ENCODE peak calls at places on chromosomes 11 and 22, in eight cellular contexts. G, M, C, D, J, Y, F and L are unnamed samples. For H3K9me3, the result is how much of the 10 kb centered on the place peaks cover.

GRCh38 chr11:70566768-70567530 is 168.6 kb downstream of the CTTN start:
- DNase-seq in G (no peak), M (no peak), C (no peak), D (no peak), J (no peak), Y (no peak), F (no peak), L (no peak)

GRCh38 chr22:43509337-43509736 is 97.5 kb downstream of the MPPED1 start:
- DNase-seq in G (no peak), M (no peak), C (no peak), D (no peak), J (no peak), Y (no peak), F (no peak), L (no peak)

GRCh38 chr22:25666308-25666707 is 75.7 kb upstream of the MYO18B start:
- DNase-seq in G (no peak), M (peak), C (no peak), D (peak), J (peak), Y (peak), F (peak), L (no peak)

GRCh38 chr11:104772806-104773241 is 125.4 kb downstream of the CASP12 start:
- DNase-seq in G (no peak), M (no peak), C (no peak), D (no peak), J (peak), Y (no peak), F (no peak), L (no peak)

GRCh38 chr11:13261600-13262061 is 16.0 kb upstream of the BMAL1 start:
- DNase-seq in G (no peak), M (no peak), C (no peak), D (peak), J (peak), Y (no peak), F (no peak), L (no peak)

GRCh38 chr22:33382427-33382826 is 324.2 kb upstream of the SYN3 start:
- DNase-seq in G (no peak), M (no peak), C (no peak), D (no peak), J (no peak), Y (no peak), F (no peak), L (no peak)

GRCh38 chr11:61611309-61611708 is 30.4 kb upstream of the SYT7 start:
- DNase-seq in G (no peak), M (no peak), C (no peak), D (no peak), J (no peak), Y (no peak), F (no peak), L (no peak)

GRCh38 chr11:9573775-9574555 is 495 bp downstream of the WEE1 start:
- DNase-seq in G (no peak), M (no peak), C (no peak), D (no peak), J (peak), Y (no peak), F (peak), L (no peak)

GRCh38 chr11:45658292-45658991 is 7.0 kb downstream of the CHST1 start:
- DNase-seq in G (peak), M (peak), C (no peak), D (peak), J (peak), Y (peak), F (peak), L (no peak)

GRCh38 chr22:39383841-39384625 is 15.5 kb upstream of the TAB1 start:
- DNase-seq in G (no peak), M (no peak), C (no peak), D (no peak), J (no peak), Y (no peak), F (no peak), L (no peak)

GRCh38 chr11:8369592-8370205 is 106.0 kb upstream of the LMO1 start:
- DNase-seq in G (peak), M (no peak), C (no peak), D (no peak), J (no peak), Y (no peak), F (no peak), L (no peak)

GRCh38 chr11:47464479-47464878 is 15.5 kb upstream of the RAPSN start:
- DNase-seq in G (no peak), M (no peak), C (no peak), D (no peak), J (no peak), Y (no peak), F (no peak), L (no peak)

GRCh38 chr11:106473089-106473722 is 395.7 kb downstream of the AASDHPPT start:
- DNase-seq in G (no peak), M (no peak), C (no peak), D (no peak), J (peak), Y (no peak), F (no peak), L (no peak)

GRCh38 chr11:116421529-116422185 is 351.1 kb downstream of the BUD13 start:
- DNase-seq in G (no peak), M (peak), C (no peak), D (no peak), J (no peak), Y (no peak), F (no peak), L (no peak)

GRCh38 chr11:128735935-128736610 is 42.2 kb downstream of the FLI1 start:
- DNase-seq in G (no peak), M (no peak), C (no peak), D (no peak), J (no peak), Y (no peak), F (no peak), L (no peak)

GRCh38 chr22:25081409-25081824 is 118.2 kb upstream of the CRYBB3 start:
- DNase-seq in G (no peak), M (peak), C (peak), D (no peak), J (peak), Y (no peak), F (no peak), L (peak)

GRCh38 chr11:12902784-12903491 is 106.2 kb upstream of the RASSF10 start:
- DNase-seq in G (no peak), M (no peak), C (no peak), D (no peak), J (no peak), Y (no peak), F (no peak), L (no peak)

GRCh38 chr11:66476173-66476840 is 3.9 kb upstream of the DPP3 start:
- DNase-seq in G (no peak), M (no peak), C (no peak), D (no peak), J (no peak), Y (no peak), F (no peak), L (no peak)

GRCh38 chr22:46084943-46085830 is 65.1 kb upstream of the PPARA start:
- DNase-seq in G (peak), M (no peak), C (no peak), D (peak), J (peak), Y (no peak), F (peak), L (no peak)

GRCh38 chr11:75355051-75355450 is 3.6 kb upstream of the ARRB1 start:
- DNase-seq in G (no peak), M (no peak), C (no peak), D (no peak), J (no peak), Y (no peak), F (no peak), L (no peak)

GRCh38 chr11:116696381-116696941 is 76.3 kb downstream of the BUD13 start:
- DNase-seq in G (peak), M (no peak), C (no peak), D (no peak), J (peak), Y (peak), F (no peak), L (no peak)

GRCh38 chr11:19666951-19667350 is 45.7 kb upstream of the NAV2 start:
- DNase-seq in G (no peak), M (no peak), C (no peak), D (no peak), J (no peak), Y (no peak), F (no peak), L (no peak)

GRCh38 chr22:27473533-27473932 is 328.0 kb downstream of the MN1 start:
- DNase-seq in G (no peak), M (no peak), C (peak), D (no peak), J (no peak), Y (no peak), F (no peak), L (no peak)

GRCh38 chr11:10715571-10715970 is 22.0 kb upstream of the IRAG1 start:
- DNase-seq in G (no peak), M (no peak), C (no peak), D (no peak), J (no peak), Y (no peak), F (no peak), L (no peak)

GRCh38 chr11:126135182-126136176 is 72.8 kb upstream of the CDON start:
- DNase-seq in G (no peak), M (no peak), C (no peak), D (no peak), J (peak), Y (no peak), F (no peak), L (no peak)

GRCh38 chr11:390175-390574 is 3.8 kb upstream of the PKP3 start:
- DNase-seq in G (no peak), M (no peak), C (no peak), D (no peak), J (no peak), Y (peak), F (no peak), L (no peak)

GRCh38 chr22:31400023-31400397 is 606 bp downstream of the DRG1 start:
- DNase-seq in G (no peak), M (no peak), C (no peak), D (no peak), J (peak), Y (no peak), F (no peak), L (no peak)

GRCh38 chr22:17842386-17842785 is 68.1 kb upstream of the BID start:
- DNase-seq in G (no peak), M (peak), C (no peak), D (peak), J (peak), Y (no peak), F (no peak), L (peak)

GRCh38 chr11:11499300-11499699 is 122.5 kb downstream of the GALNT18 start:
- DNase-seq in G (no peak), M (no peak), C (no peak), D (no peak), J (no peak), Y (no peak), F (no peak), L (no peak)

GRCh38 chr11:122215244-122215992 is 99.4 kb upstream of the BLID start:
- DNase-seq in G (peak), M (peak), C (peak), D (peak), J (peak), Y (peak), F (peak), L (no peak)

GRCh38 chr22:20015971-20016733 is 471 bp downstream of the ARVCF start:
- DNase-seq in G (no peak), M (no peak), C (no peak), D (peak), J (no peak), Y (peak), F (peak), L (peak)

GRCh38 chr22:30580896-30581295 is 6.4 kb upstream of the GAL3ST1 start:
- DNase-seq in G (no peak), M (no peak), C (no peak), D (no peak), J (no peak), Y (no peak), F (no peak), L (no peak)

GRCh38 chr11:124717421-124717785 is 22.3 kb upstream of the NRGN start:
- DNase-seq in G (no peak), M (no peak), C (no peak), D (no peak), J (peak), Y (no peak), F (no peak), L (no peak)

GRCh38 chr11:130653838-130654601 is 205.6 kb downstream of the ADAMTS15 start:
- DNase-seq in G (peak), M (no peak), C (peak), D (no peak), J (peak), Y (no peak), F (peak), L (no peak)

GRCh38 chr11:134854391-134854991 is 442.4 kb upstream of the B3GAT1 start:
- DNase-seq in G (no peak), M (no peak), C (no peak), D (no peak), J (no peak), Y (no peak), F (no peak), L (no peak)

GRCh38 chr11:58060939-58061672 is 30.4 kb downstream of the OR6Q1 start:
- DNase-seq in G (no peak), M (no peak), C (no peak), D (no peak), J (peak), Y (peak), F (no peak), L (no peak)

GRCh38 chr11:91703042-91703441 is 521.6 kb upstream of the FAT3 start:
- DNase-seq in G (no peak), M (no peak), C (no peak), D (no peak), J (no peak), Y (no peak), F (no peak), L (no peak)

DNA sequence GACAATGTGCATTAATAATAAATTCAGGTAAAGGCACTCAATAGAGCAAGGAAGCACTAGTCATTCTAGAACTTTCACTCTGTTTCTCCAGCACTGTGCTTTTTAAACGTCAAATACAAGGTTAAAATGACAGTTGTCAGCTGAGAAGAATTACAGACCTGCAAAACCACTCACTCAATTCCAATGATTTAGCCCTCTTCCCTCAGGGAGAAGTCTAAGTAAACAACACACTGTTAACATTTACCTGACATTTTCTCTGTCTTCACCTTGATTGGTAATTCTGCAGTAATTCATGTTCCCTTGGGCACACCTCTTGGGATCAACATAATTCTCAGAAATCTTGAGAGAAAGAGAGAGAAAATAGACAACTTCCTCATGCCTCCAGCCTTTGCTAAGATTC is 517.0 kb upstream of the FAT3 start:
- DNase-seq in G (no peak), M (no peak), C (no peak), D (no peak), J (no peak), Y (no peak), F (no peak), L (no peak)
- H3K9me3 ChIP-seq in G (under half), M (under half), C (under half), D (under half), J (under half), Y (under half), F (under half), L (under half)

DNA sequence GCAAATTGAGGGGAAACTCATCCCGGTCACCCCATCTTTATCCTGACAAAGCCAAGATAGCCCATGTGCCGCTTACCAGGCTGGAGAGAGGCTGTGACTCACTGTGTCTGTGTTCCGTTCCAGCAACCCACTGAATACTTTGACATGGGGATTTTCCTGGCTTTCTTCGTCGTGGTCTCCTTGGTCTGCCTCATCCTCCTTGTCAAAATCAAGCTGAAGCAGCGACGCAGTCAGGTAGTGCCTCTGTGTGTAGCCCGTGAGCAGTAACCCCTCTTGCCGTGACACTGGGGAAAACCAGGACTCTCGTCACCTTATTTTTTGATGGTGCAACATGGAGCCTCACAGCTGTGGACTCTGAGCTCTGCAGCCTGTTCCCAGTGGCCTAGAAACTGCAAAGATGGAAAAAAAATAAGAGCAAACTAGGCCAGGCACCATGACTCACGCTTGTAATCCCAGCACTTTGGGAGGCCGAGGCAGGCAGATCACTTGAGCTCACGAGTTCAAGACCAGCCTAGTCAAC is 16.9 kb downstream of the C22orf31 start:
- DNase-seq in G (no peak), M (no peak), C (no peak), D (no peak), J (peak), Y (no peak), F (no peak), L (no peak)
- H3K27ac ChIP-seq in G (peak), M (no peak), C (peak), D (peak), J (no peak), Y (no peak), F (peak), L (no peak)

GRCh38 chr11:113906038-113906437 is 1.4 kb downstream of the HTR3B start:
- DNase-seq in G (no peak), M (no peak), C (no peak), D (no peak), J (peak), Y (peak), F (no peak), L (no peak)
- TF ChIP-seq CTCF in G (no peak), M (no peak), C (peak), D (no peak), J (peak), Y (peak), F (peak), L (no peak)

DNA sequence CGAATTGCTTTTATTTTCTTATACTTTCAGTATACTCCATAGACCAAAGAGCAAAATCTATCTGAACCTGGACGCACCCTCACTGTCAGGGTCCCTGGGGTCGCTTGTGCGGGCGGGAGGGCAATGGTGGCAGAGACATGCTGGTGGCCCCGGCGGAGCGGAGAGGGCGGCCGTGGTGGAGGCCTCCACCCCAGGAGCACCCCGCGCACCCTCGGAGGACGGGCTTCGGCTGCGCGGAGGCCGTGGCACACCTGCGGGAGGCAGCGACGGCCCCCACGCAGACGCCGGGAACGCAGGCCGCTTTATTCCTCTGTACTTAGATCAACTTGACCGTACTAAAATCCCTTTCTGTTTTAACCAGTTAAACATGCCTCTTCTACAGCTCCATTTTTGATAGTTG is 1077.4 kb downstream of the BRD1 start:
- DNase-seq in G (no peak), M (no peak), C (no peak), D (no peak), J (no peak), Y (no peak), F (no peak), L (no peak)
- H3K9me3 ChIP-seq in G (under half), M (under half), C (under half), D (under half), J (under half), Y (under half), F (under half), L (under half)

GRCh38 chr11:22467248-22467647 is 129.1 kb downstream of the SLC17A6 start:
- DNase-seq in G (no peak), M (no peak), C (no peak), D (no peak), J (peak), Y (no peak), F (no peak), L (no peak)
- H3K27ac ChIP-seq in G (no peak), M (no peak), C (no peak), D (no peak), J (no peak), Y (no peak), F (no peak), L (no peak)

GRCh38 chr11:83671295-83671694 is 385.1 kb upstream of the CCDC90B start:
- DNase-seq in G (no peak), M (no peak), C (no peak), D (no peak), J (no peak), Y (no peak), F (no peak), L (no peak)
- TF ChIP-seq CTCF in G (no peak), M (no peak), C (peak), D (no peak), J (no peak), Y (no peak), F (no peak), L (no peak)

GRCh38 chr11:114258696-114259095 is 37.5 kb upstream of the NNMT start:
- DNase-seq in G (no peak), M (no peak), C (no peak), D (no peak), J (no peak), Y (no peak), F (no peak), L (no peak)

GRCh38 chr11:114260483-114260882 is 35.7 kb upstream of the NNMT start:
- DNase-seq in G (no peak), M (no peak), C (no peak), D (no peak), J (no peak), Y (no peak), F (no peak), L (no peak)

GRCh38 chr11:114259551-114259983 is 36.6 kb upstream of the NNMT start:
- DNase-seq in G (no peak), M (no peak), C (no peak), D (no peak), J (no peak), Y (no peak), F (no peak), L (no peak)

GRCh38 chr11:114259124-114259526 is 37.1 kb upstream of the NNMT start:
- DNase-seq in G (no peak), M (no peak), C (no peak), D (peak), J (no peak), Y (no peak), F (no peak), L (no peak)

GRCh38 chr11:114260077-114260476 is 36.1 kb upstream of the NNMT start:
- DNase-seq in G (no peak), M (no peak), C (no peak), D (no peak), J (no peak), Y (no peak), F (no peak), L (no peak)
- H3K9me3 ChIP-seq in G (under half), M (under half), C (under half), D (under half), J (under half), Y (under half), F (under half), L (under half)

DNA sequence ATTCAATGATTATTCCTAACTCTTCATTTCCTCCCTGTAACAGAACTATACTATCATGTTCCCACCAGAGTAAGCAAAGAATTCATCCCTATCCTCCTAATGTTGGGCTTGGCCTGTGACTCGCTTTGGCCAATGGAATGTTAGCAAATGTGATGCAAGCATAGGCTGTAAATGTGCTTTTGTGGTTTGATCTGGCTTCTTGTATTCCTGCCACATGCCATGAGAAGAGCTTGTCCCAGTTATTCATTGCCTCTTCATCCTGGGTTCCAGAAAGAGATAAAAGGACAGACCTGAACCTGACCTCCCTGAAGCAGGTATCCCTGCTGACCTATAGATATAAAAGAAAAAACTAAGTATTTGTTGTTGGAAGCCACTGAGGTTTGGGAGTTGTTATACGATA is 51.0 kb downstream of the SYTL2 start:
- DNase-seq in G (no peak), M (no peak), C (peak), D (no peak), J (peak), Y (no peak), F (no peak), L (no peak)
- H3K27ac ChIP-seq in G (no peak), M (no peak), C (peak), D (no peak), J (no peak), Y (no peak), F (no peak), L (no peak)